ENCODE peak calls at places on chromosome 18, in five cellular contexts. Z, O, W, X and S are unnamed samples.
A peak's percentile ranks its signal among the peaks of the same experiment; 100 is the strongest.

GRCh38 chr18:21146016-21146415 is 34.4 kb upstream of the ROCK1 start:
- DNase-seq in W (no peak), X (no peak), O (no peak), Z (no peak), S (no peak)

GRCh38 chr18:12960846-12961397 is 13.1 kb downstream of the SEH1L start:
- DNase-seq in Z (no peak), O (no peak), X (no peak), W (peak; percentile 12), S (no peak)

GRCh38 chr18:59685501-59685900 is 11.7 kb downstream of the CCBE1 start:
- DNase-seq in O (no peak), Z (no peak), X (no peak), W (no peak), S (no peak)

GRCh38 chr18:59570101-59570875 is 126.9 kb downstream of the CCBE1 start:
- DNase-seq in Z (no peak), O (no peak), X (no peak), W (no peak), S (no peak)

GRCh38 chr18:54924948-54925347 is 34.3 kb downstream of the CCDC68 start:
- DNase-seq in X (no peak), W (no peak), Z (no peak), O (no peak), S (no peak)

GRCh38 chr18:51164327-51165290 is 32.9 kb downstream of the MEX3C start:
- DNase-seq in Z (no peak), X (no peak), W (no peak), O (no peak), S (no peak)

GRCh38 chr18:55064760-55065159 is 105.5 kb upstream of the CCDC68 start:
- DNase-seq in Z (no peak), O (no peak), W (no peak), X (no peak), S (no peak)

GRCh38 chr18:25076980-25077780 is 274.8 kb downstream of the ZNF521 start:
- DNase-seq in X (no peak), Z (no peak), W (no peak), O (no peak), S (no peak)

GRCh38 chr18:71075147-71075546 is 786.3 kb downstream of the SOCS6 start:
- DNase-seq in O (no peak), Z (no peak), W (no peak), X (no peak), S (no peak)

GRCh38 chr18:25798026-25798537 is 292.3 kb downstream of the SS18 start:
- DNase-seq in X (no peak), Z (no peak), O (no peak), W (no peak), S (no peak)

GRCh38 chr18:3592864-3593263 is 142.9 kb downstream of the TGIF1 start:
- DNase-seq in X (no peak), Z (no peak), O (no peak), W (no peak), S (no peak)

GRCh38 chr18:57437782-57438668 is 2.9 kb downstream of the ONECUT2 start:
- DNase-seq in O (no peak), X (no peak), Z (no peak), W (peak; percentile 95), S (no peak)

GRCh38 chr18:79396431-79397287 is 929 bp downstream of the NFATC1 start:
- DNase-seq in Z (peak; percentile 67), O (no peak), W (no peak), X (no peak), S (no peak)

GRCh38 chr18:39620551-39621168 is 2055.1 kb upstream of the CELF4 start:
- DNase-seq in Z (no peak), O (no peak), X (no peak), W (no peak), S (no peak)

GRCh38 chr18:59950215-59950944 is 50.6 kb downstream of the PMAIP1 start:
- DNase-seq in Z (no peak), X (no peak), W (no peak), O (no peak), S (no peak)

GRCh38 chr18:2900742-2901404 is 54.1 kb downstream of the EMILIN2 start:
- DNase-seq in O (no peak), Z (no peak), W (no peak), X (no peak), S (no peak)

GRCh38 chr18:76709659-76710645 is 112.4 kb upstream of the ZNF236 start:
- DNase-seq in O (peak; percentile 21), X (peak; percentile 49), W (peak; percentile 71), Z (peak; percentile 81), S (peak; percentile 11)

GRCh38 chr18:23721711-23722479 is 32.6 kb downstream of the LAMA3 start:
- DNase-seq in Z (no peak), X (no peak), W (no peak), O (no peak), S (no peak)

GRCh38 chr18:32026491-32027086 is 8.0 kb downstream of the RNF125 start:
- DNase-seq in W (no peak), O (no peak), X (no peak), Z (no peak), S (no peak)

GRCh38 chr18:12377556-12378553 is 828 bp upstream of the AFG3L2 start:
- DNase-seq in O (no peak), W (no peak), Z (no peak), X (peak; percentile 98), S (no peak)

GRCh38 chr18:41311571-41312240 is 643.3 kb upstream of the PIK3C3 start:
- DNase-seq in X (no peak), O (no peak), Z (no peak), W (no peak), S (no peak)

GRCh38 chr18:13268035-13268700 is 49.6 kb downstream of the LDLRAD4 start:
- DNase-seq in O (no peak), W (no peak), Z (no peak), X (no peak), S (no peak)

GRCh38 chr18:44937985-44938384 is 257.3 kb downstream of the SETBP1 start:
- DNase-seq in O (no peak), Z (no peak), X (no peak), W (peak; percentile 93), S (no peak)

GRCh38 chr18:41905786-41906527 is 49.1 kb upstream of the PIK3C3 start:
- DNase-seq in X (no peak), W (no peak), O (no peak), Z (no peak), S (no peak)

GRCh38 chr18:75874401-75875093 is 447.0 kb upstream of the SMIM21 start:
- DNase-seq in W (no peak), X (no peak), O (no peak), Z (no peak), S (no peak)

GRCh38 chr18:44788334-44788733 is 107.6 kb downstream of the SETBP1 start:
- DNase-seq in Z (no peak), W (no peak), X (no peak), O (no peak), S (no peak)

GRCh38 chr18:13446581-13447470 is 228.3 kb downstream of the LDLRAD4 start:
- DNase-seq in W (peak; percentile 19), Z (no peak), O (no peak), X (no peak), S (no peak)

GRCh38 chr18:43866696-43867095 is 589.4 kb upstream of the SYT4 start:
- DNase-seq in O (no peak), X (no peak), Z (no peak), W (no peak), S (no peak)

GRCh38 chr18:616380-616995 is 19.7 kb downstream of the CLUL1 start:
- DNase-seq in X (peak; percentile 58), Z (no peak), O (no peak), W (peak; percentile 35), S (no peak)

GRCh38 chr18:12307251-12307736 is 747 bp upstream of the TUBB6 start:
- DNase-seq in X (no peak), Z (no peak), W (no peak), O (no peak), S (no peak)